ENCODE peak calls at places on chromosomes 5 and 9, in eight cellular contexts. J is HepG2, Q is cardiac fibroblast, M is HFF-Myc, G is body of pancreas, Y is adrenal gland, Z is spleen, A is mammary epithelial cell. B is an unnamed sample.

GRCh38 chr5:16617272-16617973 is 626 bp upstream of the RETREG1 start:
- DNase-seq in Y (no peak), Z (peak; percentile 77), A (no peak), M (no peak), G (peak; percentile 18), J (no peak), Q (no peak), B (no peak)

GRCh38 chr5:1176473-1177391 is 24.7 kb upstream of the SLC6A19 start:
- DNase-seq in M (no peak), Z (no peak), Q (no peak), A (no peak), J (no peak), G (peak; percentile 3), Y (peak; percentile 13), B (no peak)

GRCh38 chr5:116837876-116838568 is 263.4 kb upstream of the SEMA6A start:
- DNase-seq in Z (no peak), Y (no peak), M (no peak), A (no peak), J (no peak), Q (no peak), G (no peak), B (peak; percentile 62)

GRCh38 chr5:142433526-142434321 is 108.9 kb upstream of the SPRY4 start:
- DNase-seq in M (no peak), A (peak; percentile 42), J (peak; percentile 46), G (no peak), Q (peak; percentile 74), Z (no peak), Y (no peak), B (no peak)

GRCh38 chr9:16824545-16825041 is 45.9 kb downstream of the BNC2 start:
- DNase-seq in G (no peak), Z (no peak), J (no peak), M (peak; percentile 82), Y (no peak), Q (peak; percentile 55), A (peak; percentile 77), B (peak; percentile 55)

GRCh38 chr5:126014691-126015090 is 408.5 kb upstream of the GRAMD2B start:
- DNase-seq in J (no peak), Y (no peak), M (no peak), G (no peak), Z (no peak), A (no peak), Q (no peak), B (no peak)

GRCh38 chr5:174097486-174098185 is 52.1 kb downstream of the NSG2 start:
- DNase-seq in Z (no peak), Q (no peak), A (peak; percentile 11), J (no peak), Y (no peak), G (no peak), M (no peak), B (no peak)

GRCh38 chr5:120872292-120872691 is 408.2 kb downstream of the PRR16 start:
- DNase-seq in G (no peak), Q (no peak), A (no peak), M (no peak), Z (no peak), J (no peak), Y (no peak), B (no peak)

GRCh38 chr9:118652935-118653334 is 716.3 kb downstream of the BRINP1 start:
- DNase-seq in Y (no peak), J (no peak), A (peak; percentile 57), G (no peak), Z (no peak), M (no peak), Q (no peak), B (no peak)

GRCh38 chr5:76548525-76549229 is 74.5 kb downstream of the F2RL2 start:
- DNase-seq in Y (no peak), J (peak; percentile 54), G (peak; percentile 72), Q (no peak), Z (no peak), A (no peak), M (no peak), B (peak; percentile 52)

GRCh38 chr9:79061766-79062165 is 510.0 kb upstream of the TLE4 start:
- DNase-seq in Z (no peak), Q (no peak), A (peak; percentile 7), M (no peak), G (no peak), J (no peak), Y (no peak), B (no peak)

GRCh38 chr9:93209097-93209496 is 25.2 kb downstream of the WNK2 start:
- DNase-seq in Q (no peak), M (no peak), Z (peak; percentile 35), Y (no peak), J (peak; percentile 49), A (no peak), G (peak; percentile 86), B (no peak)

GRCh38 chr9:36489453-36489852 is 83.2 kb upstream of the MELK start:
- DNase-seq in M (no peak), G (no peak), Y (no peak), Z (no peak), J (no peak), A (no peak), Q (no peak), B (no peak)

GRCh38 chr5:113548396-113548795 is 34.9 kb downstream of the YTHDC2 start:
- DNase-seq in G (no peak), Y (no peak), A (no peak), J (no peak), Z (no peak), Q (no peak), M (no peak), B (no peak)

GRCh38 chr9:72443855-72444254 is 77.6 kb upstream of the TMC1 start:
- DNase-seq in Z (no peak), J (no peak), M (no peak), Y (no peak), G (peak; percentile 26), A (peak; percentile 37), Q (no peak), B (no peak)

GRCh38 chr5:91329273-91329672 is 53.8 kb downstream of the ARRDC3 start:
- DNase-seq in G (no peak), J (no peak), A (no peak), Q (no peak), Y (no peak), M (no peak), Z (no peak), B (no peak)

GRCh38 chr9:132324425-132324824 is 30.4 kb downstream of the SETX start:
- DNase-seq in J (no peak), A (no peak), Q (no peak), Y (no peak), G (no peak), M (no peak), Z (no peak), B (no peak)

GRCh38 chr9:132319421-132320110 is 35.2 kb downstream of the SETX start:
- DNase-seq in Z (no peak), M (no peak), Y (no peak), A (no peak), Q (peak; percentile 62), G (no peak), J (no peak), B (no peak)
- H3K4me3 ChIP-seq in Z (no peak overlapping the region), M (no peak overlapping the region), Y (no peak overlapping the region), A (no peak overlapping the region), Q (no peak overlapping the region), G (no peak overlapping the region), J (no peak overlapping the region), B (no peak overlapping the region)

DNA sequence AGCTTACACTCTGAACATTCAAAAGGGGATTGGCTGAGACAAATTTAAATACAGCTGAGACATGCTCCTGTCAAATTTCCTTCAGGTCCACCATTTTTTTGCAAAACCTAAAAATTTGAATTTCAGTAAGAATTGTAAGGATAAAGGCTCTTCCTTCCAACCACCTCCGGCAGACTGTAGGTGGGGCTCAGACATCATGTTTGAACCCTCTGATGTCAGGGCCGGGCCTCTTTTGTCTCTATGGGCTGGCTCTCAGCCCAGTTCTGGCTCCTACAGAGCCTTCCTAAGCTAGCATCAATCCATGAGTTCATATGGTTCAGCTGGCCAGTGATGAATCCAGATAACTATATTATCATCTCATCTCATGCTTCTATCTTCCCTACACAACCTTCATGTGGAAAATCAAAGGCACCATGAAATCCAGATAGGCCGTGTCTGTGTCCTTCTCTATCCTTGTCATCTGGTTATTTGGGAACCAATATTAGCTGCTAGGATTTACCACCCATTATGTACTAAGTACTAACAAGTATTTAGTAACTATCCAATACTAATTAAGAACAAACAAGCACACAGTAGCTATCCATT is 44.2 kb downstream of the NIPSNAP3B start:
- DNase-seq in Q (peak; percentile 53), A (peak; percentile 19), Y (no peak), G (peak; percentile 47), M (no peak), J (no peak), Z (no peak), B (no peak)
- TF ChIP-seq CTCF in Q (peak; percentile 49), A (peak; percentile 4), Y (no peak), G (peak; percentile 42), M (peak; percentile 25), J (peak; percentile 23), Z (no peak), B (peak; percentile 22)

GRCh38 chr9:109310486-109310901 is 10.4 kb downstream of the EPB41L4B start:
- DNase-seq in Y (no peak), Q (peak; percentile 53), G (no peak), J (no peak), Z (no peak), M (no peak), A (no peak), B (no peak)

GRCh38 chr9:109313351-109313750 is 7.5 kb downstream of the EPB41L4B start:
- DNase-seq in J (peak; percentile 50), Q (no peak), Z (no peak), Y (no peak), A (no peak), G (no peak), M (no peak), B (no peak)

GRCh38 chr9:109312783-109313182 is 8.1 kb downstream of the EPB41L4B start:
- DNase-seq in M (no peak), Y (no peak), J (no peak), Z (no peak), Q (no peak), A (no peak), G (no peak), B (no peak)

GRCh38 chr9:109311281-109311680 is 9.6 kb downstream of the EPB41L4B start:
- DNase-seq in J (no peak), A (peak; percentile 61), Q (no peak), M (no peak), Y (no peak), Z (no peak), G (no peak), B (no peak)

GRCh38 chr9:109311731-109312130 is 9.1 kb downstream of the EPB41L4B start:
- DNase-seq in M (no peak), A (peak; percentile 30), G (no peak), Y (no peak), Z (no peak), J (no peak), Q (no peak), B (no peak)
- H3K4me3 ChIP-seq in M (no peak overlapping the region), A (no peak overlapping the region), G (no peak overlapping the region), Y (no peak overlapping the region), Z (no peak overlapping the region), J (no peak overlapping the region), Q (no peak overlapping the region), B (no peak overlapping the region)

GRCh38 chr5:135747824-135748223 is 86.6 kb upstream of the SLC25A48 start:
- DNase-seq in Y (no peak), J (no peak), Z (no peak), G (no peak), M (no peak), Q (no peak), A (no peak), B (peak; percentile 34)

GRCh38 chr5:135753990-135754389 is 80.5 kb upstream of the SLC25A48 start:
- DNase-seq in G (no peak), Q (no peak), J (no peak), M (no peak), A (no peak), Z (no peak), Y (no peak), B (no peak)

GRCh38 chr5:135745897-135746500 is 88.5 kb upstream of the SLC25A48 start:
- DNase-seq in A (no peak), Z (no peak), M (no peak), G (no peak), J (no peak), Y (no peak), Q (no peak), B (no peak)

GRCh38 chr5:135750506-135750905 is 84.0 kb upstream of the SLC25A48 start:
- DNase-seq in Q (no peak), J (no peak), G (no peak), A (no peak), M (no peak), Z (no peak), Y (no peak), B (no peak)
- TF ChIP-seq CTCF in Q (no peak), J (peak; percentile 42), G (no peak), A (peak; percentile 24), M (peak; percentile 24), Z (no peak), Y (no peak), B (no peak)

B was measured in LNCaP clone FGC.